ENCODE peak calls at places on chromosomes 3 and 15, in six cellular contexts. D is fibroblast of lung; B is GM23338; Y is endothelial cell of umbilical vein; J is osteoblast; M is CD8-positive, alpha-beta memory T cell. U is an unnamed sample.

GRCh38 chr3:73192036-73192738 is 130.7 kb downstream of the EBLN2 start:
- DNase-seq in M (no peak), B (peak; percentile 91), Y (no peak), J (no peak), D (no peak), U (no peak)

GRCh38 chr3:45958333-45958791 is 15.1 kb downstream of the CXCR6 start:
- DNase-seq in J (peak; percentile 69), M (no peak), B (no peak), D (no peak), Y (no peak), U (peak; percentile 46)

GRCh38 chr15:87365221-87365620 is 891.3 kb downstream of the NTRK3 start:
- DNase-seq in D (peak; percentile 57), J (peak; percentile 84), Y (no peak), B (no peak), M (no peak), U (peak; percentile 75)

GRCh38 chr3:39013289-39013688 is 38.5 kb downstream of the SCN11A start:
- DNase-seq in M (no peak), D (no peak), B (peak; percentile 72), Y (no peak), J (no peak), U (peak; percentile 55)

GRCh38 chr3:61562042-61562809 is 855 bp downstream of the PTPRG start:
- DNase-seq in B (no peak), D (no peak), M (no peak), Y (peak; percentile 48), J (peak; percentile 65), U (peak; percentile 37)

GRCh38 chr3:78832785-78833204 is 935.0 kb downstream of the ROBO1 start:
- DNase-seq in Y (no peak), B (no peak), M (no peak), J (no peak), D (no peak), U (no peak)

GRCh38 chr3:134189848-134190247 is 60.8 kb downstream of the RYK start:
- DNase-seq in M (no peak), D (no peak), J (peak; percentile 17), Y (no peak), B (no peak), U (no peak)

GRCh38 chr3:136277634-136278033 is 27.5 kb downstream of the PCCB start:
- DNase-seq in J (no peak), Y (no peak), M (no peak), B (peak; percentile 71), D (no peak), U (peak; percentile 30)

GRCh38 chr3:55963611-55964010 is 476.5 kb upstream of the WNT5A start:
- DNase-seq in B (no peak), D (no peak), J (no peak), M (no peak), Y (no peak), U (no peak)

GRCh38 chr15:65082303-65082958 is 5.9 kb downstream of the KBTBD13 start:
- DNase-seq in J (no peak), M (no peak), D (no peak), Y (no peak), B (peak; percentile 62), U (no peak)

GRCh38 chr3:100629728-100630127 is 20.3 kb downstream of the ADGRG7 start:
- DNase-seq in M (no peak), Y (peak; percentile 88), D (no peak), J (no peak), B (no peak), U (peak; percentile 32)

GRCh38 chr3:100042144-100042543 is 72.2 kb downstream of the FILIP1L start:
- DNase-seq in B (no peak), D (peak; percentile 90), M (no peak), Y (peak; percentile 91), J (peak; percentile 37), U (peak; percentile 91)

GRCh38 chr3:8298021-8298954 is 203.3 kb upstream of the LMCD1 start:
- DNase-seq in J (no peak), D (no peak), B (no peak), Y (no peak), M (no peak), U (no peak)

GRCh38 chr3:136676009-136676408 is 76.2 kb downstream of the STAG1 start:
- DNase-seq in Y (no peak), D (no peak), B (no peak), J (no peak), M (no peak), U (no peak)

GRCh38 chr3:14227866-14228265 is 49.2 kb downstream of the LSM3 start:
- DNase-seq in B (no peak), D (no peak), M (no peak), Y (no peak), J (no peak), U (peak; percentile 70)

GRCh38 chr15:70095387-70096214 is 2.1 kb downstream of the TLE3 start:
- DNase-seq in D (no peak), B (peak; percentile 86), M (peak; percentile 31), Y (peak; percentile 27), J (peak; percentile 90), U (peak; percentile 16)
- H3K4me1 ChIP-seq in D (peaks cover 16% of the 10 kb centered on the region), B (peaks cover 45% of the 10 kb centered on the region), M (peaks cover 66% of the 10 kb centered on the region), Y (peaks cover 50% of the 10 kb centered on the region), J (peaks cover 54% of the 10 kb centered on the region), U (peaks cover 30% of the 10 kb centered on the region)

DNA sequence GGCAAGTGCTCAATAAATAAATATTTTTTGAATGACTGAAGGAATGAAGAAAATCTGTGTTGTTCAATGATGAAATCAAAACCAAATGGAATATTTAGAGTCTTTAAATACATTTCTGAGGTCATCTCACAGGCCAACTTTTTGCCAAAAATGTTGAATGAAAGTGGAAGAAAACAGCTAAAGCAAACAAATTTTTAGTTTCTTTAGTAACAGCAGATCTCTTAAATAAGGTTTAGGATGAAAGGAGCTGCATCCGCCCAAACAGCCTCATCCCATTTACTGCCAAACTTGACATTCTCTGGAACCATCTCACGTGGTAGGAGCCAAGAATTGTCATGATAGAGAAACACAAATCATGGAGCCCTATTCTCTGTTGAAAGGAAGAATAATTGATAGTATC is 23.6 kb downstream of the SLC9A9 start:
- DNase-seq in M (no peak), Y (no peak), J (no peak), D (no peak), B (no peak), U (no peak)
- H3K4me1 ChIP-seq in M (peaks cover 16% of the 10 kb centered on the region), Y (peaks cover 7% of the 10 kb centered on the region), J (no peaks in the 10 kb centered on the region), D (no peaks in the 10 kb centered on the region), B (no peaks in the 10 kb centered on the region), U (no peaks in the 10 kb centered on the region)

DNA sequence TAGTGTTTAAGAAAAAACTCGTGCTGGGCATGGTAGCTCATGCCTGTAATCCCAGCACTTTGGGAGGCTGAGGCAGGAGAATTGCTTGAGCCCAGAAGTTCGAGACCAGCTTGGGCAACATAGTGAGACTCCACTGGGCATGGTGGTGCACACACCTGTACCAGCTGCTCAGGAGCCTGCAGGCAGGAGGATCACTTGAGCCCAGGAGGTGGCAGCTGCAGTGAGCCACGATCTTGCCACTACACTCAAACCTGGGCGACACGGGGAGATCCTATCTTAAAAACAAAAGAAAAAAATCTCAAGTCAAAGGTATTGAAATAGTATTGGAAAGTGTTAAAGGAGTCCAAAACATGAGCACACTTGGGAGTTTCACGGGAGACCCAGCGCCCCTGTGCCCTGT is 14.0 kb downstream of the KLF13 start:
- DNase-seq in J (peak; percentile 27), Y (no peak), D (no peak), B (no peak), M (no peak), U (no peak)
- H3K4me1 ChIP-seq in J (peaks cover 21% of the 10 kb centered on the region), Y (peaks cover 21% of the 10 kb centered on the region), D (peaks cover 21% of the 10 kb centered on the region), B (peaks cover 7% of the 10 kb centered on the region), M (peaks cover 100% of the 10 kb centered on the region), U (peaks cover 52% of the 10 kb centered on the region)

GRCh38 chr15:39302936-39303335 is 277.9 kb upstream of the THBS1 start:
- DNase-seq in B (no peak), J (no peak), D (no peak), Y (no peak), M (no peak), U (no peak)
- H3K4me1 ChIP-seq in B (no peaks in the 10 kb centered on the region), J (peaks cover 55% of the 10 kb centered on the region), D (peaks cover 40% of the 10 kb centered on the region), Y (peaks cover 31% of the 10 kb centered on the region), M (no peaks in the 10 kb centered on the region), U (peaks cover 67% of the 10 kb centered on the region)

U was measured in mammary epithelial cell.